ENCODE peak calls at places on chromosomes 11 and 22, in five cellular contexts. One of them, this sample, is unnamed.

GRCh38 chr22:43859621-43860020 is 2.7 kb downstream of the SULT4A1 start:
- DNase-seq in activated T-helper 1 cell treated with anti-CD3 and anti-CD28 coated beads, Interleukin-12 subunit alpha, Interleukin-12 subunit beta, Interleukin-2, Interleukin-4 antibody, amounts not matched to agents 30 ng/mL and 10 ng/mL and 1 ng/mL, durations not matched to agents 14 hours and 24 hours and 36 hours: no peak
- DNase-seq in bronchial epithelial cell: no peak
- DNase-seq in tibial artery: no peak
- DNase-seq in mucosa of gallbladder: no peak
- DNase-seq in this sample: no peak

GRCh38 chr22:47146391-47146790 is 383.9 kb downstream of the TBC1D22A start:
- DNase-seq in activated T-helper 1 cell treated with anti-CD3 and anti-CD28 coated beads, Interleukin-12 subunit alpha, Interleukin-12 subunit beta, Interleukin-2, Interleukin-4 antibody, amounts not matched to agents 30 ng/mL and 10 ng/mL and 1 ng/mL, durations not matched to agents 14 hours and 24 hours and 36 hours: no peak
- DNase-seq in bronchial epithelial cell: no peak
- DNase-seq in tibial artery: no peak
- DNase-seq in mucosa of gallbladder: no peak
- DNase-seq in this sample: no peak

GRCh38 chr11:95985174-95985808 is 61.4 kb upstream of the MTMR2 start:
- DNase-seq in activated T-helper 1 cell treated with anti-CD3 and anti-CD28 coated beads, Interleukin-12 subunit alpha, Interleukin-12 subunit beta, Interleukin-2, Interleukin-4 antibody, amounts not matched to agents 30 ng/mL and 10 ng/mL and 1 ng/mL, durations not matched to agents 14 hours and 24 hours and 36 hours: no peak
- DNase-seq in bronchial epithelial cell: peak
- DNase-seq in tibial artery: no peak
- DNase-seq in mucosa of gallbladder: no peak
- DNase-seq in this sample: no peak

GRCh38 chr22:47095395-47096122 is 333.1 kb downstream of the TBC1D22A start:
- DNase-seq in activated T-helper 1 cell treated with anti-CD3 and anti-CD28 coated beads, Interleukin-12 subunit alpha, Interleukin-12 subunit beta, Interleukin-2, Interleukin-4 antibody, amounts not matched to agents 30 ng/mL and 10 ng/mL and 1 ng/mL, durations not matched to agents 14 hours and 24 hours and 36 hours: no peak
- DNase-seq in bronchial epithelial cell: no peak
- DNase-seq in tibial artery: no peak
- DNase-seq in mucosa of gallbladder: no peak
- DNase-seq in this sample: no peak

GRCh38 chr11:22192642-22193347 is at the start of gene ANO5:
- DNase-seq in activated T-helper 1 cell treated with anti-CD3 and anti-CD28 coated beads, Interleukin-12 subunit alpha, Interleukin-12 subunit beta, Interleukin-2, Interleukin-4 antibody, amounts not matched to agents 30 ng/mL and 10 ng/mL and 1 ng/mL, durations not matched to agents 14 hours and 24 hours and 36 hours: no peak
- DNase-seq in bronchial epithelial cell: peak
- DNase-seq in tibial artery: peak
- DNase-seq in mucosa of gallbladder: peak
- DNase-seq in this sample: no peak

GRCh38 chr22:33919591-33920501 is at the start of gene LARGE1:
- DNase-seq in activated T-helper 1 cell treated with anti-CD3 and anti-CD28 coated beads, Interleukin-12 subunit alpha, Interleukin-12 subunit beta, Interleukin-2, Interleukin-4 antibody, amounts not matched to agents 30 ng/mL and 10 ng/mL and 1 ng/mL, durations not matched to agents 14 hours and 24 hours and 36 hours: no peak
- DNase-seq in bronchial epithelial cell: no peak
- DNase-seq in tibial artery: peak
- DNase-seq in mucosa of gallbladder: no peak
- DNase-seq in this sample: peak

GRCh38 chr11:59801981-59802638 is 8.5 kb downstream of the MRPL16 start:
- DNase-seq in activated T-helper 1 cell treated with anti-CD3 and anti-CD28 coated beads, Interleukin-12 subunit alpha, Interleukin-12 subunit beta, Interleukin-2, Interleukin-4 antibody, amounts not matched to agents 30 ng/mL and 10 ng/mL and 1 ng/mL, durations not matched to agents 14 hours and 24 hours and 36 hours: no peak
- DNase-seq in bronchial epithelial cell: peak
- DNase-seq in tibial artery: no peak
- DNase-seq in mucosa of gallbladder: peak
- DNase-seq in this sample: peak

GRCh38 chr22:47695176-47695575 is 932.7 kb downstream of the TBC1D22A start:
- DNase-seq in activated T-helper 1 cell treated with anti-CD3 and anti-CD28 coated beads, Interleukin-12 subunit alpha, Interleukin-12 subunit beta, Interleukin-2, Interleukin-4 antibody, amounts not matched to agents 30 ng/mL and 10 ng/mL and 1 ng/mL, durations not matched to agents 14 hours and 24 hours and 36 hours: peak
- DNase-seq in bronchial epithelial cell: no peak
- DNase-seq in tibial artery: no peak
- DNase-seq in mucosa of gallbladder: no peak
- DNase-seq in this sample: no peak

GRCh38 chr11:34189191-34189590 is 83.8 kb downstream of the NAT10 start:
- DNase-seq in activated T-helper 1 cell treated with anti-CD3 and anti-CD28 coated beads, Interleukin-12 subunit alpha, Interleukin-12 subunit beta, Interleukin-2, Interleukin-4 antibody, amounts not matched to agents 30 ng/mL and 10 ng/mL and 1 ng/mL, durations not matched to agents 14 hours and 24 hours and 36 hours: no peak
- DNase-seq in bronchial epithelial cell: no peak
- DNase-seq in tibial artery: no peak
- DNase-seq in mucosa of gallbladder: no peak
- DNase-seq in this sample: no peak

GRCh38 chr22:25837288-25837900 is 95.4 kb downstream of the MYO18B start:
- DNase-seq in activated T-helper 1 cell treated with anti-CD3 and anti-CD28 coated beads, Interleukin-12 subunit alpha, Interleukin-12 subunit beta, Interleukin-2, Interleukin-4 antibody, amounts not matched to agents 30 ng/mL and 10 ng/mL and 1 ng/mL, durations not matched to agents 14 hours and 24 hours and 36 hours: no peak
- DNase-seq in bronchial epithelial cell: no peak
- DNase-seq in tibial artery: no peak
- DNase-seq in mucosa of gallbladder: no peak
- DNase-seq in this sample: no peak

GRCh38 chr11:112355726-112356125 is 95.1 kb upstream of the PLET1 start:
- DNase-seq in activated T-helper 1 cell treated with anti-CD3 and anti-CD28 coated beads, Interleukin-12 subunit alpha, Interleukin-12 subunit beta, Interleukin-2, Interleukin-4 antibody, amounts not matched to agents 30 ng/mL and 10 ng/mL and 1 ng/mL, durations not matched to agents 14 hours and 24 hours and 36 hours: no peak
- DNase-seq in bronchial epithelial cell: peak
- DNase-seq in tibial artery: no peak
- DNase-seq in mucosa of gallbladder: no peak
- DNase-seq in this sample: peak

GRCh38 chr11:34308821-34309585 is 48.8 kb downstream of the ABTB2 start:
- DNase-seq in activated T-helper 1 cell treated with anti-CD3 and anti-CD28 coated beads, Interleukin-12 subunit alpha, Interleukin-12 subunit beta, Interleukin-2, Interleukin-4 antibody, amounts not matched to agents 30 ng/mL and 10 ng/mL and 1 ng/mL, durations not matched to agents 14 hours and 24 hours and 36 hours: no peak
- DNase-seq in bronchial epithelial cell: no peak
- DNase-seq in tibial artery: peak
- DNase-seq in mucosa of gallbladder: no peak
- DNase-seq in this sample: no peak

GRCh38 chr11:41461057-41461681 is 1.7 kb upstream of the LRRC4C start:
- DNase-seq in activated T-helper 1 cell treated with anti-CD3 and anti-CD28 coated beads, Interleukin-12 subunit alpha, Interleukin-12 subunit beta, Interleukin-2, Interleukin-4 antibody, amounts not matched to agents 30 ng/mL and 10 ng/mL and 1 ng/mL, durations not matched to agents 14 hours and 24 hours and 36 hours: no peak
- DNase-seq in bronchial epithelial cell: peak
- DNase-seq in tibial artery: no peak
- DNase-seq in mucosa of gallbladder: no peak
- DNase-seq in this sample: peak

GRCh38 chr11:69392104-69392653 is 89.3 kb upstream of the LINC01488 start:
- DNase-seq in activated T-helper 1 cell treated with anti-CD3 and anti-CD28 coated beads, Interleukin-12 subunit alpha, Interleukin-12 subunit beta, Interleukin-2, Interleukin-4 antibody, amounts not matched to agents 30 ng/mL and 10 ng/mL and 1 ng/mL, durations not matched to agents 14 hours and 24 hours and 36 hours: no peak
- DNase-seq in bronchial epithelial cell: no peak
- DNase-seq in tibial artery: no peak
- DNase-seq in mucosa of gallbladder: no peak
- DNase-seq in this sample: no peak

GRCh38 chr22:25545677-25546076 is 18.8 kb upstream of the GRK3 start:
- DNase-seq in activated T-helper 1 cell treated with anti-CD3 and anti-CD28 coated beads, Interleukin-12 subunit alpha, Interleukin-12 subunit beta, Interleukin-2, Interleukin-4 antibody, amounts not matched to agents 30 ng/mL and 10 ng/mL and 1 ng/mL, durations not matched to agents 14 hours and 24 hours and 36 hours: no peak
- DNase-seq in bronchial epithelial cell: no peak
- DNase-seq in tibial artery: no peak
- DNase-seq in mucosa of gallbladder: no peak
- DNase-seq in this sample: no peak

GRCh38 chr22:50320116-50320515 is 6.7 kb downstream of the DENND6B start:
- DNase-seq in activated T-helper 1 cell treated with anti-CD3 and anti-CD28 coated beads, Interleukin-12 subunit alpha, Interleukin-12 subunit beta, Interleukin-2, Interleukin-4 antibody, amounts not matched to agents 30 ng/mL and 10 ng/mL and 1 ng/mL, durations not matched to agents 14 hours and 24 hours and 36 hours: no peak
- DNase-seq in bronchial epithelial cell: no peak
- DNase-seq in tibial artery: no peak
- DNase-seq in mucosa of gallbladder: no peak
- DNase-seq in this sample: no peak

GRCh38 chr11:64810891-64811272 is 531 bp upstream of the MEN1 start:
- DNase-seq in activated T-helper 1 cell treated with anti-CD3 and anti-CD28 coated beads, Interleukin-12 subunit alpha, Interleukin-12 subunit beta, Interleukin-2, Interleukin-4 antibody, amounts not matched to agents 30 ng/mL and 10 ng/mL and 1 ng/mL, durations not matched to agents 14 hours and 24 hours and 36 hours: peak
- DNase-seq in bronchial epithelial cell: no peak
- DNase-seq in tibial artery: peak
- DNase-seq in mucosa of gallbladder: peak
- DNase-seq in this sample: no peak

GRCh38 chr11:102447193-102447592 is 5.4 kb downstream of the TMEM123 start:
- DNase-seq in activated T-helper 1 cell treated with anti-CD3 and anti-CD28 coated beads, Interleukin-12 subunit alpha, Interleukin-12 subunit beta, Interleukin-2, Interleukin-4 antibody, amounts not matched to agents 30 ng/mL and 10 ng/mL and 1 ng/mL, durations not matched to agents 14 hours and 24 hours and 36 hours: no peak
- DNase-seq in bronchial epithelial cell: no peak
- DNase-seq in tibial artery: no peak
- DNase-seq in mucosa of gallbladder: no peak
- DNase-seq in this sample: no peak

GRCh38 chr11:65743928-65744698 is 23.5 kb upstream of the RNASEH2C start:
- DNase-seq in activated T-helper 1 cell treated with anti-CD3 and anti-CD28 coated beads, Interleukin-12 subunit alpha, Interleukin-12 subunit beta, Interleukin-2, Interleukin-4 antibody, amounts not matched to agents 30 ng/mL and 10 ng/mL and 1 ng/mL, durations not matched to agents 14 hours and 24 hours and 36 hours: no peak
- DNase-seq in bronchial epithelial cell: no peak
- DNase-seq in tibial artery: no peak
- DNase-seq in mucosa of gallbladder: no peak
- DNase-seq in this sample: peak

GRCh38 chr11:12377824-12378593 is 638 bp downstream of the PARVA start:
- DNase-seq in activated T-helper 1 cell treated with anti-CD3 and anti-CD28 coated beads, Interleukin-12 subunit alpha, Interleukin-12 subunit beta, Interleukin-2, Interleukin-4 antibody, amounts not matched to agents 30 ng/mL and 10 ng/mL and 1 ng/mL, durations not matched to agents 14 hours and 24 hours and 36 hours: no peak
- DNase-seq in bronchial epithelial cell: peak
- DNase-seq in tibial artery: peak
- DNase-seq in mucosa of gallbladder: peak
- DNase-seq in this sample: peak

GRCh38 chr11:128716661-128717210 is 22.9 kb downstream of the FLI1 start:
- DNase-seq in activated T-helper 1 cell treated with anti-CD3 and anti-CD28 coated beads, Interleukin-12 subunit alpha, Interleukin-12 subunit beta, Interleukin-2, Interleukin-4 antibody, amounts not matched to agents 30 ng/mL and 10 ng/mL and 1 ng/mL, durations not matched to agents 14 hours and 24 hours and 36 hours: no peak
- DNase-seq in bronchial epithelial cell: no peak
- DNase-seq in tibial artery: peak
- DNase-seq in mucosa of gallbladder: no peak
- DNase-seq in this sample: no peak

GRCh38 chr22:38750104-38750503 is 5.7 kb downstream of the SUN2 start:
- DNase-seq in activated T-helper 1 cell treated with anti-CD3 and anti-CD28 coated beads, Interleukin-12 subunit alpha, Interleukin-12 subunit beta, Interleukin-2, Interleukin-4 antibody, amounts not matched to agents 30 ng/mL and 10 ng/mL and 1 ng/mL, durations not matched to agents 14 hours and 24 hours and 36 hours: no peak
- DNase-seq in bronchial epithelial cell: no peak
- DNase-seq in tibial artery: no peak
- DNase-seq in mucosa of gallbladder: no peak
- DNase-seq in this sample: no peak

GRCh38 chr11:44916797-44917196 is 33.9 kb downstream of the TP53I11 start:
- DNase-seq in activated T-helper 1 cell treated with anti-CD3 and anti-CD28 coated beads, Interleukin-12 subunit alpha, Interleukin-12 subunit beta, Interleukin-2, Interleukin-4 antibody, amounts not matched to agents 30 ng/mL and 10 ng/mL and 1 ng/mL, durations not matched to agents 14 hours and 24 hours and 36 hours: no peak
- DNase-seq in bronchial epithelial cell: no peak
- DNase-seq in tibial artery: no peak
- DNase-seq in mucosa of gallbladder: no peak
- DNase-seq in this sample: no peak

GRCh38 chr11:69509846-69510390 is 28.5 kb downstream of the LINC01488 start:
- DNase-seq in activated T-helper 1 cell treated with anti-CD3 and anti-CD28 coated beads, Interleukin-12 subunit alpha, Interleukin-12 subunit beta, Interleukin-2, Interleukin-4 antibody, amounts not matched to agents 30 ng/mL and 10 ng/mL and 1 ng/mL, durations not matched to agents 14 hours and 24 hours and 36 hours: no peak
- DNase-seq in bronchial epithelial cell: no peak
- DNase-seq in tibial artery: no peak
- DNase-seq in mucosa of gallbladder: no peak
- DNase-seq in this sample: no peak

GRCh38 chr22:41636467-41636866 is 15.4 kb downstream of the XRCC6 start:
- DNase-seq in activated T-helper 1 cell treated with anti-CD3 and anti-CD28 coated beads, Interleukin-12 subunit alpha, Interleukin-12 subunit beta, Interleukin-2, Interleukin-4 antibody, amounts not matched to agents 30 ng/mL and 10 ng/mL and 1 ng/mL, durations not matched to agents 14 hours and 24 hours and 36 hours: no peak
- DNase-seq in bronchial epithelial cell: peak
- DNase-seq in tibial artery: no peak
- DNase-seq in mucosa of gallbladder: no peak
- DNase-seq in this sample: peak

GRCh38 chr11:129605815-129606214 is 209.8 kb upstream of the TMEM45B start:
- DNase-seq in activated T-helper 1 cell treated with anti-CD3 and anti-CD28 coated beads, Interleukin-12 subunit alpha, Interleukin-12 subunit beta, Interleukin-2, Interleukin-4 antibody, amounts not matched to agents 30 ng/mL and 10 ng/mL and 1 ng/mL, durations not matched to agents 14 hours and 24 hours and 36 hours: no peak
- DNase-seq in bronchial epithelial cell: no peak
- DNase-seq in tibial artery: no peak
- DNase-seq in mucosa of gallbladder: no peak
- DNase-seq in this sample: no peak

GRCh38 chr11:30566482-30566881 is 19.7 kb downstream of the MPPED2 start:
- DNase-seq in activated T-helper 1 cell treated with anti-CD3 and anti-CD28 coated beads, Interleukin-12 subunit alpha, Interleukin-12 subunit beta, Interleukin-2, Interleukin-4 antibody, amounts not matched to agents 30 ng/mL and 10 ng/mL and 1 ng/mL, durations not matched to agents 14 hours and 24 hours and 36 hours: no peak
- DNase-seq in bronchial epithelial cell: no peak
- DNase-seq in tibial artery: no peak
- DNase-seq in mucosa of gallbladder: no peak
- DNase-seq in this sample: no peak

GRCh38 chr22:24159650-24160049 is 21.6 kb upstream of the SUSD2 start:
- DNase-seq in activated T-helper 1 cell treated with anti-CD3 and anti-CD28 coated beads, Interleukin-12 subunit alpha, Interleukin-12 subunit beta, Interleukin-2, Interleukin-4 antibody, amounts not matched to agents 30 ng/mL and 10 ng/mL and 1 ng/mL, durations not matched to agents 14 hours and 24 hours and 36 hours: no peak
- DNase-seq in bronchial epithelial cell: no peak
- DNase-seq in tibial artery: no peak
- DNase-seq in mucosa of gallbladder: no peak
- DNase-seq in this sample: no peak

GRCh38 chr22:37752189-37753061 is 55.3 kb upstream of the GCAT start:
- DNase-seq in activated T-helper 1 cell treated with anti-CD3 and anti-CD28 coated beads, Interleukin-12 subunit alpha, Interleukin-12 subunit beta, Interleukin-2, Interleukin-4 antibody, amounts not matched to agents 30 ng/mL and 10 ng/mL and 1 ng/mL, durations not matched to agents 14 hours and 24 hours and 36 hours: no peak
- DNase-seq in bronchial epithelial cell: peak
- DNase-seq in tibial artery: peak
- DNase-seq in mucosa of gallbladder: peak
- DNase-seq in this sample: no peak

This sample was measured in RKO.